ENCODE peak calls at places on chromosomes 13 and 19, in six cellular contexts. N is thoracic aorta, S is coronary artery, R is heart right ventricle, T is cardiac muscle cell, C is RWPE1. U is an unnamed sample.

GRCh38 chr19:3576696-3577443 is 4.1 kb downstream of the HMG20B start:
- DNase-seq in N (no peak), S (no peak), R (peak), T (peak), C (no peak), U (no peak)

GRCh38 chr19:14002571-14003278 is 3.4 kb downstream of the RFX1 start:
- DNase-seq in N (no peak), S (no peak), R (no peak), T (no peak), C (no peak), U (no peak)

GRCh38 chr13:44404261-44405139 is 30.9 kb downstream of the SERP2 start:
- DNase-seq in N (no peak), S (no peak), R (no peak), T (no peak), C (no peak), U (no peak)

GRCh38 chr13:41408061-41408460 is 49.3 kb upstream of the RGCC start:
- DNase-seq in N (no peak), S (no peak), R (no peak), T (no peak), C (no peak), U (no peak)

GRCh38 chr19:46571495-46571894 is 29.6 kb upstream of the CALM3 start:
- DNase-seq in N (no peak), S (no peak), R (no peak), T (peak), C (peak), U (peak)

GRCh38 chr13:44218501-44219240 is 155.0 kb upstream of the SERP2 start:
- DNase-seq in N (peak), S (peak), R (peak), T (peak), C (no peak), U (peak)

GRCh38 chr19:47430041-47430802 is 10.9 kb upstream of the MEIS3 start:
- DNase-seq in N (no peak), S (no peak), R (no peak), T (peak), C (no peak), U (no peak)

GRCh38 chr13:81133066-81133465 is 792.1 kb upstream of the SPRY2 start:
- DNase-seq in N (no peak), S (no peak), R (no peak), T (peak), C (peak), U (peak)

GRCh38 chr13:60043262-60043661 is 120.5 kb downstream of the DIAPH3 start:
- DNase-seq in N (no peak), S (no peak), R (no peak), T (peak), C (no peak), U (no peak)

GRCh38 chr19:35755550-35756371 is 1.1 kb downstream of the HSPB6 start:
- DNase-seq in N (no peak), S (peak), R (peak), T (peak), C (no peak), U (peak)

GRCh38 chr19:18160792-18161690 is 8.1 kb downstream of the PIK3R2 start:
- DNase-seq in N (no peak), S (no peak), R (peak), T (peak), C (peak), U (no peak)

GRCh38 chr19:48933382-48933932 is at the start of gene DHDH:
- DNase-seq in N (no peak), S (no peak), R (peak), T (peak), C (peak), U (peak)

GRCh38 chr19:13127811-13128575 is 9.9 kb downstream of the NACC1 start:
- DNase-seq in N (no peak), S (no peak), R (no peak), T (no peak), C (no peak), U (no peak)

GRCh38 chr19:1854542-1855039 is 6.3 kb upstream of the REXO1 start:
- DNase-seq in N (no peak), S (no peak), R (peak), T (no peak), C (no peak), U (peak)

GRCh38 chr19:2495130-2495641 is 19.3 kb downstream of the GADD45B start:
- DNase-seq in N (peak), S (peak), R (peak), T (peak), C (peak), U (no peak)

GRCh38 chr19:17931532-17932191 is 1.2 kb upstream of the CCDC124 start:
- DNase-seq in N (no peak), S (no peak), R (no peak), T (peak), C (no peak), U (no peak)

GRCh38 chr19:51096473-51097165 is 11.6 kb downstream of the CTU1 start:
- DNase-seq in N (no peak), S (no peak), R (no peak), T (no peak), C (no peak), U (no peak)

GRCh38 chr19:49333426-49334288 is 1.5 kb upstream of the CD37 start:
- DNase-seq in N (no peak), S (peak), R (no peak), T (peak), C (no peak), U (no peak)

GRCh38 chr13:111303559-111303958 is 16.9 kb upstream of the TEX29 start:
- DNase-seq in N (no peak), S (no peak), R (no peak), T (no peak), C (no peak), U (no peak)

GRCh38 chr13:33281951-33282595 is 3.5 kb downstream of the STARD13 start:
- DNase-seq in N (no peak), S (no peak), R (no peak), T (no peak), C (peak), U (peak)

GRCh38 chr19:38606131-38606530 is 11.6 kb downstream of the MAP4K1 start:
- DNase-seq in N (no peak), S (no peak), R (no peak), T (no peak), C (no peak), U (no peak)
- H3K27ac ChIP-seq in N (no peak), S (no peak), R (no peak), T (no peak), C (no peak), U (no peak)

GRCh38 chr19:34639491-34640085 is 37.4 kb downstream of the SCGB2B2 start:
- DNase-seq in N (no peak), S (no peak), R (no peak), T (peak), C (peak), U (peak)

GRCh38 chr19:34633806-34634205 is 43.2 kb downstream of the SCGB2B2 start:
- DNase-seq in N (no peak), S (no peak), R (no peak), T (no peak), C (no peak), U (no peak)
- H3K27ac ChIP-seq in N (no peak), S (no peak), R (no peak), T (no peak), C (no peak), U (no peak)

GRCh38 chr13:113861433-113862030 is 2.3 kb downstream of the GAS6 start:
- DNase-seq in N (no peak), S (peak), R (no peak), T (no peak), C (peak), U (no peak)

GRCh38 chr13:113862191-113862765 is 1.6 kb downstream of the GAS6 start:
- DNase-seq in N (no peak), S (peak), R (no peak), T (no peak), C (peak), U (no peak)

GRCh38 chr13:113860579-113861432 is 3.1 kb downstream of the GAS6 start:
- DNase-seq in N (no peak), S (peak), R (no peak), T (peak), C (no peak), U (no peak)

GRCh38 chr13:113859311-113860050 is 4.4 kb downstream of the GAS6 start:
- DNase-seq in N (no peak), S (no peak), R (no peak), T (no peak), C (no peak), U (no peak)

GRCh38 chr13:113860051-113860471 is 3.8 kb downstream of the GAS6 start:
- DNase-seq in N (no peak), S (peak), R (no peak), T (no peak), C (no peak), U (no peak)
- H3K27ac ChIP-seq in N (peak), S (no peak), R (no peak), T (peak), C (peak), U (no peak)

DNA sequence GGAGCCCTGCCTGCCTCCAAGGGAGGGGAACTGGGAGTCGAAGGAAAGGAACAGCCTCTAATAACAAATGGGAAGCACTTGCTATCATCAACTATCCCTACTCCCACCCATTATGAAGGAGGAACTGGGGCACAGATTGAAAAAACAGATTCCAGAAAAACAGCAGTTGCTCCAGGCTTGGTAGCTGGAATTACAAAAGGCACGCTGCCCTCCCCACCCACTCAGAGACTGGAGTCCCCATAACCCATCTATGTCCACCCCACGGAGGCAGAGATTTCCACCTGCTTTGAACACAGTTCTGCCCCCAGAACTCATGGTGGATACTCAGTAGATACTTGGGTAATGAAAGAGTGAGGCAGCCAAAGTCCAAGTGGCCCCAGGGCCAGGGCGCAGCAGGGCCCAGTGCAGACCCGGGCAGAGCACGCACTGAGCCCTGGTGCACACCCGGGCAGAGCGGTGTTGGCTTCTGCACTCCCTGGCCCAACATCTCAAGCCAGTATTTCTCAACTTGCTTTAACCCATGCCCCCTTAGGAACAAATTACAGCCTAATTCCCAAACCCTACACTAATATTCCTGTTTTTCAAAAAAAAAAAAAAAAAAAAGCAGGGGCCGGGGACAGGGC is 19.1 kb upstream of the CCNP start:
- DNase-seq in N (no peak), S (no peak), R (no peak), T (no peak), C (no peak), U (no peak)
- H3K27ac ChIP-seq in N (no peak), S (no peak), R (no peak), T (no peak), C (peak), U (no peak)

GRCh38 chr19:40807147-40808020 is 8.4 kb downstream of the EGLN2 start:
- DNase-seq in N (no peak), S (no peak), R (no peak), T (no peak), C (peak), U (no peak)

GRCh38 chr19:40808021-40808325 is 9.0 kb downstream of the EGLN2 start:
- DNase-seq in N (no peak), S (no peak), R (no peak), T (no peak), C (no peak), U (no peak)

GRCh38 chr19:40810160-40810559 is 11.2 kb downstream of the EGLN2 start:
- DNase-seq in N (no peak), S (no peak), R (no peak), T (no peak), C (no peak), U (no peak)

GRCh38 chr19:40808497-40808896 is 9.5 kb downstream of the EGLN2 start:
- DNase-seq in N (no peak), S (no peak), R (no peak), T (no peak), C (no peak), U (no peak)

DNA sequence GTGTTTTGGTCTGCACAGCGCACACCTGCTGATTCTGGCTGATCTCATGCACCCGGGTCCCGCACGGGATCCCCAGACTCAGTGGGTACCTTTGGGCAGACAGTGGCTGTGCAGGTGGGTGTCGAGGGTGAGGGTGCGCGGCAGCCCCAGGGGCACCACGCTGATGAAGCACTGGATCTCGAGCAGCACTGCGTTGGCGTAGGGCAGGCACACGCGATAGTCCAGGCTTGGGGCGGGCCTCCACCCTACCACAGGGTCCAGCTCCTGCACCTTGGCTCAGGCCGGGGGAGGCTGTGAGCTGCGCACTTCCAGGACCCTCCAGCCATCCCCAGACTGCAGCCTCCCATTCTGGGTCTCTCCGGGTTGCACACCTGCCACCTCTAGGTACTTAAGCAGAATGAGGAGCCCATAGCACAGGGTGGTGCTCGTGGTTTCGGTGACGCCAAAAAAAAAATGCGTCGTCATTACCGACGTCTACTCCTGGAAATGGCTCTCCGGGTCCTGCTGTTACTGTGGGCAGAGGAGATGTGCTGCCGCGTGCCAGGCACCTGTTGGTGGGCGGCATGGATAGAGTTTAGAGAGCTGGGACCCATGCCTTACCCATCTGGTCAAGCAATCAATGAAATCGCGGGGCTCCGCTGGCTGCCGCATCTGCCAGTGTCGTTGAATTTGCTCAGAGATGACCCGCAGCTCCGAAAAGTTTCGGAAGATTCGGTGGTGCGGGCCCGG is 10.5 kb downstream of the EGLN2 start:
- DNase-seq in N (no peak), S (no peak), R (no peak), T (no peak), C (no peak), U (no peak)
- H3K27ac ChIP-seq in N (peak), S (no peak), R (peak), T (no peak), C (peak), U (no peak)

U was measured in brain microvascular endothelial cell.